ENCODE peak calls at places on chromosomes 6 and 20, in ten cellular contexts. D is skeletal muscle cell, G is Panc1, B is upper lobe of right lung, Y is colonic mucosa, X is upper lobe of left lung, K is coronary artery, E is right atrium auricular region, S is left ventricle myocardium inferior, U is WERI-Rb-1. F is an unnamed sample.

GRCh38 chr6:2999005-2999620 is 581 bp upstream of the NQO2 start:
- DNase-seq in D (peak; percentile 81), E (peak; percentile 97), B (no peak), G (no peak), S (no peak), X (no peak), Y (no peak), U (no peak), K (peak; percentile 93), F (no peak)

GRCh38 chr6:106972500-106972899 is 2.0 kb downstream of the CD24 start:
- DNase-seq in X (no peak), U (no peak), Y (peak; percentile 41), D (no peak), B (no peak), G (no peak), K (no peak), E (no peak), S (no peak), F (no peak)

GRCh38 chr6:133632906-133633305 is 256.0 kb upstream of the TCF21 start:
- DNase-seq in D (no peak), E (no peak), G (no peak), S (no peak), X (no peak), Y (no peak), K (no peak), B (no peak), U (no peak), F (no peak)

GRCh38 chr6:16639689-16640480 is 121.4 kb downstream of the ATXN1 start:
- DNase-seq in B (no peak), G (peak; percentile 27), K (no peak), U (no peak), E (no peak), D (peak; percentile 51), Y (no peak), X (no peak), S (no peak), F (no peak)

GRCh38 chr6:157428418-157429202 is 47.6 kb downstream of the ZDHHC14 start:
- DNase-seq in X (no peak), D (no peak), Y (no peak), S (no peak), G (peak; percentile 30), K (no peak), B (no peak), U (no peak), E (no peak), F (no peak)

GRCh38 chr6:42454428-42454791 is 2.7 kb upstream of the TRERF1 start:
- DNase-seq in S (peak; percentile 63), Y (peak; percentile 80), U (peak; percentile 72), K (no peak), E (peak; percentile 83), G (no peak), X (peak; percentile 72), B (no peak), D (no peak), F (no peak)

GRCh38 chr6:162706236-162706635 is 21.3 kb downstream of the PRKN start:
- DNase-seq in Y (peak; percentile 30), X (no peak), G (no peak), B (no peak), S (peak; percentile 84), E (peak; percentile 80), D (no peak), U (no peak), K (no peak), F (no peak)

GRCh38 chr6:158654960-158655485 is 5.2 kb downstream of the SYTL3 start:
- DNase-seq in K (no peak), E (peak; percentile 60), B (peak; percentile 29), D (no peak), X (no peak), S (no peak), U (no peak), G (no peak), Y (peak; percentile 38), F (no peak)

GRCh38 chr20:49753133-49753532 is 39.5 kb upstream of the B4GALT5 start:
- DNase-seq in K (no peak), S (no peak), E (no peak), G (no peak), X (no peak), B (no peak), U (no peak), Y (no peak), D (no peak), F (no peak)

GRCh38 chr20:49748525-49748838 is 34.8 kb upstream of the B4GALT5 start:
- DNase-seq in K (no peak), Y (no peak), G (no peak), S (no peak), X (no peak), D (no peak), E (no peak), U (no peak), B (no peak), F (no peak)

GRCh38 chr20:49751397-49751735 is 37.7 kb upstream of the B4GALT5 start:
- DNase-seq in G (no peak), B (no peak), Y (no peak), U (no peak), E (no peak), X (no peak), S (no peak), K (no peak), D (no peak), F (no peak)

GRCh38 chr20:49752504-49752903 is 38.8 kb upstream of the B4GALT5 start:
- DNase-seq in G (no peak), Y (no peak), U (no peak), E (no peak), K (no peak), S (no peak), D (no peak), B (no peak), X (no peak), F (no peak)

GRCh38 chr20:49750611-49751396 is 37.1 kb upstream of the B4GALT5 start:
- DNase-seq in U (no peak), D (no peak), B (no peak), E (no peak), K (no peak), Y (no peak), G (no peak), X (no peak), S (no peak), F (no peak)
- H3K4me3 ChIP-seq in U (no peak overlapping the region), D (no peak overlapping the region), B (no peak overlapping the region), E (no peak overlapping the region), K (no peak overlapping the region), Y (no peak overlapping the region), G (no peak overlapping the region), X (no peak overlapping the region), S (no peak overlapping the region), F (no peak overlapping the region)

GRCh38 chr20:49343246-49343645 is 65.4 kb upstream of the ZNFX1 start:
- DNase-seq in S (no peak), G (no peak), B (no peak), K (no peak), Y (no peak), E (no peak), D (peak; percentile 9), X (no peak), U (peak; percentile 27), F (no peak)

GRCh38 chr20:49346682-49347081 is 68.8 kb upstream of the ZNFX1 start:
- DNase-seq in K (no peak), G (no peak), D (no peak), X (no peak), B (no peak), S (no peak), U (no peak), E (no peak), Y (no peak), F (no peak)

GRCh38 chr20:49345538-49345937 is 67.7 kb upstream of the ZNFX1 start:
- DNase-seq in G (no peak), X (no peak), D (no peak), S (peak; percentile 37), E (no peak), B (no peak), U (no peak), Y (no peak), K (no peak), F (no peak)

GRCh38 chr20:49344140-49344539 is 66.3 kb upstream of the ZNFX1 start:
- DNase-seq in B (no peak), U (no peak), E (no peak), G (no peak), S (no peak), K (no peak), Y (no peak), D (no peak), X (no peak), F (no peak)

DNA sequence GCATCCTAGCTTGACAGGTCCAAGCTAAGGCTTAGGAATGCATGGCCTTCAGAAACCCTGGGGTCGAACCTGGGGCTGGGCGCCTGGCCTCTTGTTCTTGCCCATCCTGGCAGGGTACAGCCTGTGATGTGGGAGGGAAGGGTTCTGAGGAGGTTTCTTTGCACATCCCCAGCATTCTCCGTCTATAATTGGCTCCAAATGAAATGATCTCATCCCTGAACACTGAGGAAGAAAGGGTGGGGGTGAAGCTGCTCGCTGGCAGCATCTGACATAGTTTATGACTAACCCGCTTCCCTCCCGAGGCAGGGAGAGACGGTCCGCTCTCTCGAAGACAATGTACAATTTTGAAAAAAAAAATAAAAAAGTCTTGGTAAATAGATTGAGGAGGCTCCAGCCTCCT is 67.1 kb upstream of the ZNFX1 start:
- DNase-seq in D (peak; percentile 70), S (peak; percentile 48), U (no peak), G (no peak), X (no peak), B (no peak), E (peak; percentile 78), K (peak; percentile 82), Y (peak; percentile 21), F (no peak)
- H3K4me3 ChIP-seq in D (no peak overlapping the region), S (no peak overlapping the region), U (no peak overlapping the region), G (no peak overlapping the region), X (no peak overlapping the region), B (no peak overlapping the region), E (no peak overlapping the region), K (peak overlapping the region; percentile 51), Y (no peak overlapping the region), F (no peak overlapping the region)

GRCh38 chr20:38220587-38220986 is 39.9 kb downstream of the KIAA1755 start:
- DNase-seq in X (no peak), U (no peak), E (no peak), K (no peak), B (peak; percentile 31), Y (no peak), G (no peak), D (no peak), S (no peak), F (no peak)

GRCh38 chr20:38222231-38222922 is 38.2 kb downstream of the KIAA1755 start:
- DNase-seq in D (no peak), K (no peak), Y (peak; percentile 76), S (peak; percentile 64), X (peak; percentile 48), E (peak; percentile 79), U (peak; percentile 71), B (peak; percentile 70), G (no peak), F (no peak)

GRCh38 chr20:38222923-38223742 is 37.4 kb downstream of the KIAA1755 start:
- DNase-seq in G (no peak), K (no peak), U (no peak), D (no peak), Y (no peak), B (peak; percentile 40), X (no peak), E (no peak), S (no peak), F (no peak)

GRCh38 chr20:38219006-38219950 is 41.3 kb downstream of the KIAA1755 start:
- DNase-seq in E (no peak), S (no peak), U (peak; percentile 32), D (no peak), G (no peak), X (peak; percentile 63), Y (no peak), B (peak; percentile 63), K (no peak), F (no peak)

GRCh38 chr20:38221041-38221589 is 39.4 kb downstream of the KIAA1755 start:
- DNase-seq in X (peak; percentile 84), D (no peak), S (peak; percentile 67), E (no peak), Y (peak; percentile 65), U (peak; percentile 86), K (no peak), G (no peak), B (peak; percentile 83), F (no peak)
- H3K4me3 ChIP-seq in X (no peak overlapping the region), D (peak overlapping the region; percentile 24), S (no peak overlapping the region), E (no peak overlapping the region), Y (no peak overlapping the region), U (no peak overlapping the region), K (no peak overlapping the region), G (peak overlapping the region; percentile 23), B (no peak overlapping the region), F (no peak overlapping the region)

GRCh38 chr20:62404761-62405107 is 2.4 kb downstream of the CABLES2 start:
- DNase-seq in U (no peak), X (peak; percentile 66), K (no peak), B (no peak), S (no peak), Y (no peak), G (no peak), D (no peak), E (no peak), F (no peak)

GRCh38 chr20:62405108-62405980 is 1.7 kb downstream of the CABLES2 start:
- DNase-seq in S (peak; percentile 38), Y (no peak), K (no peak), X (peak; percentile 52), D (peak; percentile 12), E (peak; percentile 71), B (peak; percentile 76), U (peak; percentile 60), G (no peak), F (no peak)

GRCh38 chr20:62406635-62407176 is 379 bp downstream of the CABLES2 start:
- DNase-seq in Y (peak; percentile 42), K (no peak), B (no peak), E (no peak), S (no peak), X (no peak), U (no peak), D (no peak), G (no peak), F (no peak)

GRCh38 chr20:62407221-62407992 is at the start of gene CABLES2:
- DNase-seq in K (peak; percentile 94), X (peak; percentile 98), G (peak; percentile 51), E (peak; percentile 95), S (peak; percentile 94), D (peak; percentile 79), B (peak; percentile 96), Y (peak; percentile 94), U (peak; percentile 94), F (peak; percentile 82)

DNA sequence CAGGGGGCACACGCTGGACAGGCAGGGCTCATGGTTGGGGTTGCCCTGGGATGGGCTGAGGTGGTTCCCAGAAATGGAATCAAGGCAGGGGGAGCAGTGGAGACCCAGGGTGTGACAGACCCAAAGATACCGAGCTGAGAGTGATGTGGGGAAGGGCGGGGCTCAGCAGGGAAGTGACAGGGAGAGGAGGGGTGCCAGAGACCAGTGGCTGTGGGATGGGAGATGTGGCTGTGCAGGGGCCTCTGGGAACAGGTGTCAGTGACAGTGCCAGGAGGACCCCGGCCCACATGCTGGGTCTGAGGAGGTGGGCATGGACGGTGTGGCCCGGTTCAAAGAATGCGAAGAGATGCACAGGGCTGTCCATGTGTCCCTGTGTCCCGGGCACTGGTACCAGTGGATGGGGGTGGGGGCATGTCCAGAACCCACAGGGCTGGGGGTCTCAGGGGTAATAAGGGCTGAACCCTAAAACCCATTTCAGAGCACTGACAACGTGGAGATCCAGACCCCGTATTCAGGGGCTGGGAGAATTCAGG is 1.0 kb downstream of the CABLES2 start:
- DNase-seq in U (no peak), E (no peak), D (no peak), K (no peak), G (no peak), X (peak; percentile 26), B (no peak), S (no peak), Y (no peak), F (no peak)
- H3K4me3 ChIP-seq in U (peak overlapping the region; percentile 69), E (peak overlapping the region; percentile 63), D (peak overlapping the region; percentile 73), K (peak overlapping the region; percentile 92), G (peak overlapping the region; percentile 64), X (peak overlapping the region; percentile 72), B (peak overlapping the region; percentile 59), S (peak overlapping the region; percentile 78), Y (peak overlapping the region; percentile 65), F (peak overlapping the region; percentile 81)